ENCODE peak calls at places on chromosomes 11 and 22, in ten cellular contexts. N is lower leg skin; Q is A172; D is stimulated activated CD4-positive, alpha-beta T cell treated with anti-CD3 and anti-CD28 coated beads, TNF-alpha, amount 100 ng/mL, for 4 hours; J is left ventricle myocardium inferior; O is stimulated activated naive CD4-positive, alpha-beta T cell; S is activated CD8-positive, alpha-beta memory T cell treated with anti-CD3 and anti-CD28 coated beads, Interleukin-2, amount 50 U/mL, for 48 hours; P is uterus; F is body of pancreas; V is OCI-LY7. H is an unnamed sample.
A peak's percentile ranks its signal among the peaks of the same experiment; 100 is the strongest.

GRCh38 chr11:59273008-59273841 is 60.5 kb upstream of the MPEG1 start:
- DNase-seq in N (no peak), V (peak; percentile 97), P (no peak), S (no peak), J (no peak), F (no peak), Q (no peak), D (no peak), O (no peak), H (peak; percentile 34)

GRCh38 chr11:117621226-117621625 is 175.8 kb downstream of the DSCAML1 start:
- DNase-seq in V (peak; percentile 3), P (no peak), N (no peak), S (no peak), O (no peak), J (no peak), D (no peak), Q (no peak), F (no peak), H (no peak)

GRCh38 chr11:2269601-2270321 is 627 bp downstream of the ASCL2 start:
- DNase-seq in J (no peak), N (peak; percentile 25), F (peak; percentile 60), V (no peak), P (no peak), D (no peak), O (peak; percentile 3), S (no peak), Q (no peak), H (peak; percentile 54)

GRCh38 chr11:58567889-58568512 is 7.7 kb downstream of the LPXN start:
- DNase-seq in N (no peak), P (peak; percentile 25), D (peak; percentile 43), Q (peak; percentile 55), F (peak; percentile 43), V (peak; percentile 82), S (peak; percentile 80), O (peak; percentile 73), J (peak; percentile 30), H (peak; percentile 78)

GRCh38 chr11:66221726-66222236 is 46.7 kb upstream of the RAB1B start:
- DNase-seq in D (no peak), J (no peak), O (no peak), N (no peak), S (no peak), P (peak; percentile 13), Q (no peak), V (no peak), F (no peak), H (no peak)

GRCh38 chr11:62556872-62557631 is 10.4 kb upstream of the AHNAK start:
- DNase-seq in D (no peak), J (no peak), Q (peak; percentile 58), P (no peak), V (no peak), N (no peak), S (peak; percentile 80), F (no peak), O (peak; percentile 24), H (peak; percentile 81)

GRCh38 chr11:65301491-65302329 is 13.0 kb upstream of the CDC42EP2 start:
- DNase-seq in D (no peak), Q (no peak), O (no peak), P (no peak), V (no peak), F (no peak), S (no peak), N (no peak), J (peak; percentile 78), H (no peak)

GRCh38 chr11:134978388-134979088 is 566.5 kb upstream of the B3GAT1 start:
- DNase-seq in N (no peak), O (no peak), P (no peak), F (no peak), J (no peak), Q (no peak), D (no peak), V (no peak), S (no peak), H (no peak)

GRCh38 chr11:73184953-73185671 is 33.0 kb upstream of the P2RY2 start:
- DNase-seq in S (peak; percentile 77), J (peak; percentile 68), O (no peak), F (peak; percentile 73), V (peak; percentile 65), N (peak; percentile 54), D (no peak), P (no peak), Q (peak; percentile 71), H (peak; percentile 24)

GRCh38 chr11:2523821-2524391 is 79.1 kb downstream of the KCNQ1 start:
- DNase-seq in V (no peak), J (peak; percentile 10), Q (no peak), O (no peak), D (no peak), S (peak; percentile 33), F (no peak), P (no peak), N (peak; percentile 7), H (no peak)

GRCh38 chr11:120798854-120799253 is 225.0 kb upstream of the TBCEL start:
- DNase-seq in P (no peak), O (no peak), F (no peak), S (no peak), V (peak; percentile 9), J (no peak), N (no peak), Q (no peak), D (no peak), H (no peak)

GRCh38 chr11:7892751-7893356 is 38.2 kb downstream of the OR10A6 start:
- DNase-seq in P (no peak), J (no peak), O (no peak), D (no peak), N (no peak), V (peak; percentile 84), S (no peak), Q (peak; percentile 76), F (no peak), H (peak; percentile 37)

GRCh38 chr22:45709866-45710265 is 38.2 kb downstream of the ATXN10 start:
- DNase-seq in F (no peak), O (no peak), J (no peak), Q (peak; percentile 58), N (no peak), D (no peak), P (no peak), V (no peak), S (no peak), H (no peak)

GRCh38 chr22:31394326-31394725 is 5.1 kb upstream of the DRG1 start:
- DNase-seq in V (no peak), J (no peak), N (no peak), Q (no peak), S (no peak), P (no peak), F (no peak), O (no peak), D (no peak), H (no peak)